ENCODE peak calls at places on chromosomes 2 and 18, in ten cellular contexts. One of them, this sample, is unnamed.

GRCh38 chr2:203732072-203732952 is 25.9 kb downstream of the CD28 start:
- DNase-seq in HepG2: no peak
- DNase-seq in sigmoid colon: no peak
- DNase-seq in stomach: no peak
- DNase-seq in suprapubic skin: no peak
- DNase-seq in SK-N-SH: no peak
- DNase-seq in A549: no peak
- DNase-seq in tibial nerve: no peak
- DNase-seq in upper lobe of left lung: no peak
- DNase-seq in ovary: no peak
- DNase-seq in this sample: no peak

GRCh38 chr2:145068509-145068908 is 548.6 kb upstream of the ZEB2 start:
- DNase-seq in suprapubic skin: no peak
- DNase-seq in HepG2: no peak
- DNase-seq in sigmoid colon: no peak
- DNase-seq in tibial nerve: no peak
- DNase-seq in stomach: no peak
- DNase-seq in A549: no peak
- DNase-seq in SK-N-SH: no peak
- DNase-seq in ovary: no peak
- DNase-seq in upper lobe of left lung: no peak
- DNase-seq in this sample: no peak

GRCh38 chr18:57923606-57924005 is 120.4 kb upstream of the NEDD4L start:
- DNase-seq in A549: no peak
- DNase-seq in HepG2: no peak
- DNase-seq in tibial nerve: no peak
- DNase-seq in SK-N-SH: no peak
- DNase-seq in stomach: no peak
- DNase-seq in upper lobe of left lung: no peak
- DNase-seq in ovary: no peak
- DNase-seq in suprapubic skin: no peak
- DNase-seq in sigmoid colon: no peak
- DNase-seq in this sample: no peak

GRCh38 chr2:111923271-111923670 is 24.9 kb downstream of the MERTK start:
- DNase-seq in HepG2: no peak
- DNase-seq in A549: no peak
- DNase-seq in stomach: no peak
- DNase-seq in suprapubic skin: no peak
- DNase-seq in sigmoid colon: no peak
- DNase-seq in tibial nerve: no peak
- DNase-seq in SK-N-SH: no peak
- DNase-seq in ovary: peak
- DNase-seq in upper lobe of left lung: no peak
- DNase-seq in this sample: no peak

GRCh38 chr18:33957705-33958104 is 267.0 kb downstream of the NOL4 start:
- DNase-seq in HepG2: no peak
- DNase-seq in suprapubic skin: no peak
- DNase-seq in A549: no peak
- DNase-seq in stomach: no peak
- DNase-seq in SK-N-SH: peak
- DNase-seq in sigmoid colon: no peak
- DNase-seq in upper lobe of left lung: no peak
- DNase-seq in tibial nerve: no peak
- DNase-seq in ovary: no peak
- DNase-seq in this sample: no peak

GRCh38 chr18:23357992-23358594 is 95.0 kb upstream of the RIOK3 start:
- DNase-seq in SK-N-SH: no peak
- DNase-seq in ovary: peak
- DNase-seq in stomach: peak
- DNase-seq in tibial nerve: peak
- DNase-seq in HepG2: no peak
- DNase-seq in suprapubic skin: no peak
- DNase-seq in sigmoid colon: peak
- DNase-seq in A549: no peak
- DNase-seq in upper lobe of left lung: no peak
- DNase-seq in this sample: peak

GRCh38 chr2:232632904-232633412 is 446 bp upstream of the EFHD1 start:
- DNase-seq in upper lobe of left lung: peak
- DNase-seq in A549: peak
- DNase-seq in tibial nerve: peak
- DNase-seq in stomach: no peak
- DNase-seq in ovary: peak
- DNase-seq in SK-N-SH: no peak
- DNase-seq in suprapubic skin: no peak
- DNase-seq in sigmoid colon: peak
- DNase-seq in HepG2: no peak
- DNase-seq in this sample: peak

GRCh38 chr2:197804758-197805597 is 585 bp downstream of the PLCL1 start:
- DNase-seq in HepG2: no peak
- DNase-seq in stomach: no peak
- DNase-seq in sigmoid colon: peak
- DNase-seq in SK-N-SH: peak
- DNase-seq in tibial nerve: peak
- DNase-seq in suprapubic skin: peak
- DNase-seq in upper lobe of left lung: peak
- DNase-seq in A549: no peak
- DNase-seq in ovary: peak
- DNase-seq in this sample: no peak

GRCh38 chr2:33848486-33848885 is 249.4 kb upstream of the FAM98A start:
- DNase-seq in stomach: no peak
- DNase-seq in HepG2: no peak
- DNase-seq in SK-N-SH: no peak
- DNase-seq in ovary: no peak
- DNase-seq in sigmoid colon: no peak
- DNase-seq in upper lobe of left lung: no peak
- DNase-seq in tibial nerve: no peak
- DNase-seq in suprapubic skin: no peak
- DNase-seq in A549: no peak
- DNase-seq in this sample: no peak

GRCh38 chr2:74137651-74138050 is 10.1 kb downstream of the BOLA3 start:
- DNase-seq in suprapubic skin: no peak
- DNase-seq in ovary: no peak
- DNase-seq in A549: no peak
- DNase-seq in SK-N-SH: no peak
- DNase-seq in sigmoid colon: no peak
- DNase-seq in upper lobe of left lung: no peak
- DNase-seq in tibial nerve: no peak
- DNase-seq in stomach: no peak
- DNase-seq in HepG2: no peak
- DNase-seq in this sample: no peak

GRCh38 chr2:30149976-30150375 is 3.2 kb downstream of the YPEL5 start:
- DNase-seq in suprapubic skin: no peak
- DNase-seq in upper lobe of left lung: no peak
- DNase-seq in stomach: no peak
- DNase-seq in ovary: no peak
- DNase-seq in SK-N-SH: no peak
- DNase-seq in sigmoid colon: no peak
- DNase-seq in HepG2: no peak
- DNase-seq in A549: no peak
- DNase-seq in tibial nerve: no peak
- DNase-seq in this sample: no peak

GRCh38 chr2:30150786-30151185 is 4.0 kb downstream of the YPEL5 start:
- DNase-seq in upper lobe of left lung: no peak
- DNase-seq in tibial nerve: no peak
- DNase-seq in HepG2: no peak
- DNase-seq in SK-N-SH: no peak
- DNase-seq in suprapubic skin: no peak
- DNase-seq in sigmoid colon: no peak
- DNase-seq in A549: no peak
- DNase-seq in stomach: no peak
- DNase-seq in ovary: no peak
- DNase-seq in this sample: no peak

GRCh38 chr2:30147715-30148611 is 1.2 kb downstream of the YPEL5 start:
- DNase-seq in sigmoid colon: peak
- DNase-seq in stomach: peak
- DNase-seq in suprapubic skin: peak
- DNase-seq in SK-N-SH: peak
- DNase-seq in A549: peak
- DNase-seq in HepG2: peak
- DNase-seq in upper lobe of left lung: peak
- DNase-seq in tibial nerve: peak
- DNase-seq in ovary: peak
- DNase-seq in this sample: peak

GRCh38 chr2:30148850-30149249 is 2.0 kb downstream of the YPEL5 start:
- DNase-seq in SK-N-SH: no peak
- DNase-seq in stomach: no peak
- DNase-seq in sigmoid colon: no peak
- DNase-seq in A549: no peak
- DNase-seq in tibial nerve: no peak
- DNase-seq in suprapubic skin: no peak
- DNase-seq in upper lobe of left lung: no peak
- DNase-seq in ovary: no peak
- DNase-seq in HepG2: no peak
- DNase-seq in this sample: no peak

GRCh38 chr2:30149513-30149912 is 2.7 kb downstream of the YPEL5 start:
- DNase-seq in sigmoid colon: no peak
- DNase-seq in A549: no peak
- DNase-seq in suprapubic skin: no peak
- DNase-seq in HepG2: peak
- DNase-seq in tibial nerve: no peak
- DNase-seq in stomach: no peak
- DNase-seq in upper lobe of left lung: no peak
- DNase-seq in SK-N-SH: no peak
- DNase-seq in ovary: no peak
- DNase-seq in this sample: no peak
- H3K4me3 ChIP-seq in sigmoid colon: no peak
- H3K4me3 ChIP-seq in A549: no peak
- H3K4me3 ChIP-seq in suprapubic skin: no peak
- H3K4me3 ChIP-seq in HepG2: no peak
- H3K4me3 ChIP-seq in tibial nerve: no peak
- H3K4me3 ChIP-seq in stomach: peak
- H3K4me3 ChIP-seq in upper lobe of left lung: no peak
- H3K4me3 ChIP-seq in SK-N-SH: no peak
- H3K4me3 ChIP-seq in ovary: no peak
- H3K4me3 ChIP-seq in this sample: no peak

GRCh38 chr2:11437602-11438001 is 28.4 kb downstream of the E2F6 start:
- DNase-seq in ovary: no peak
- DNase-seq in sigmoid colon: no peak
- DNase-seq in stomach: no peak
- DNase-seq in upper lobe of left lung: no peak
- DNase-seq in suprapubic skin: no peak
- DNase-seq in HepG2: no peak
- DNase-seq in tibial nerve: no peak
- DNase-seq in A549: no peak
- DNase-seq in SK-N-SH: peak
- DNase-seq in this sample: no peak
- TF ChIP-seq EP300 in ovary: no peak
- TF ChIP-seq EP300 in sigmoid colon: no peak
- TF ChIP-seq EP300 in stomach: no peak
- TF ChIP-seq EP300 in upper lobe of left lung: no peak
- TF ChIP-seq EP300 in suprapubic skin: no peak
- TF ChIP-seq EP300 in HepG2: no peak
- TF ChIP-seq EP300 in tibial nerve: no peak
- TF ChIP-seq EP300 in A549: no peak
- TF ChIP-seq EP300 in SK-N-SH: no peak
- TF ChIP-seq EP300 in this sample: no peak

GRCh38 chr2:239300871-239301742 is 99.7 kb downstream of the HDAC4 start:
- DNase-seq in A549: no peak
- DNase-seq in tibial nerve: no peak
- DNase-seq in ovary: peak
- DNase-seq in stomach: peak
- DNase-seq in sigmoid colon: peak
- DNase-seq in suprapubic skin: peak
- DNase-seq in HepG2: no peak
- DNase-seq in SK-N-SH: no peak
- DNase-seq in upper lobe of left lung: peak
- DNase-seq in this sample: peak

GRCh38 chr2:239298126-239298804 is 102.6 kb downstream of the HDAC4 start:
- DNase-seq in suprapubic skin: peak
- DNase-seq in upper lobe of left lung: no peak
- DNase-seq in stomach: no peak
- DNase-seq in sigmoid colon: peak
- DNase-seq in A549: no peak
- DNase-seq in HepG2: no peak
- DNase-seq in SK-N-SH: no peak
- DNase-seq in ovary: peak
- DNase-seq in tibial nerve: no peak
- DNase-seq in this sample: peak

GRCh38 chr2:239300242-239300641 is 100.6 kb downstream of the HDAC4 start:
- DNase-seq in HepG2: no peak
- DNase-seq in upper lobe of left lung: no peak
- DNase-seq in tibial nerve: no peak
- DNase-seq in suprapubic skin: peak
- DNase-seq in sigmoid colon: peak
- DNase-seq in ovary: peak
- DNase-seq in A549: no peak
- DNase-seq in SK-N-SH: no peak
- DNase-seq in stomach: no peak
- DNase-seq in this sample: no peak

GRCh38 chr2:239297142-239298125 is 103.4 kb downstream of the HDAC4 start:
- DNase-seq in ovary: peak
- DNase-seq in upper lobe of left lung: no peak
- DNase-seq in SK-N-SH: no peak
- DNase-seq in HepG2: peak
- DNase-seq in sigmoid colon: peak
- DNase-seq in suprapubic skin: peak
- DNase-seq in tibial nerve: no peak
- DNase-seq in stomach: no peak
- DNase-seq in A549: no peak
- DNase-seq in this sample: peak

DNA sequence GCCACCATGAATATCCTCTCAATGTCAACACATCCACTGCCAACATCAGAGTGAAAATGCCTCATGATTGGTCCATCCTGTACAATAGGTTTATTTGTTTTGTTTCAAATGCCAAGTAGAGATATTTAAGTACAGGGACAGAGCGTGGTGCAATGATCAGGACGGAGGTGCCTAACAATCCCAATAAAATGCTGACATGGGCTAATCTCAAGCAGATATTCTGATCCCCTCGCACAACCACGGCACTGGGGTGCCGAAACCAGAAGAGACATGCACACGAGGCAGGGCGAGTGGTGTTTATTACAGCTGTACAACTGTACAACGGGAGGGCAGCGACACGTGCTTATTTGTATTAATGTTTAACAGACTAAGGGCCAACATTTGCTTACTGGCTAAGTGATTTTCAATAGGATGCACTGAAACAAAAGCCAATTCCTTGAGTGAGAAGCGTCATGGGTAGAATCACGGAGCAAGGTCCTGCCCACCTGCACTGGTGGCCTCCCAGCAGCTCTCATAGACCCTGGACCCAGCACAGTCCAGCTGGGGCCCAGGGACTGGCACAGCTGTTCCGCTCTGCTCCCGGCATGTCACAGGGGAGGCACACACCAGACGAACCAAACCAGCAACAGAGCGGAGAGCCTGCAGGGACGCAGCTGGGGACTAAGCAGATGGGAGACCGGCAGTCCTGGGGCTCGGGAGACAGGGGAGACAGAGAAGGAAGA is 101.4 kb downstream of the HDAC4 start:
- DNase-seq in ovary: peak
- DNase-seq in SK-N-SH: no peak
- DNase-seq in sigmoid colon: peak
- DNase-seq in tibial nerve: no peak
- DNase-seq in HepG2: peak
- DNase-seq in suprapubic skin: peak
- DNase-seq in A549: no peak
- DNase-seq in stomach: no peak
- DNase-seq in upper lobe of left lung: no peak
- DNase-seq in this sample: peak
- H3K27ac ChIP-seq in ovary: no peak
- H3K27ac ChIP-seq in SK-N-SH: no peak
- H3K27ac ChIP-seq in sigmoid colon: peak
- H3K27ac ChIP-seq in tibial nerve: peak
- H3K27ac ChIP-seq in HepG2: no peak
- H3K27ac ChIP-seq in suprapubic skin: no peak
- H3K27ac ChIP-seq in A549: no peak
- H3K27ac ChIP-seq in stomach: peak
- H3K27ac ChIP-seq in upper lobe of left lung: no peak
- H3K27ac ChIP-seq in this sample: peak

GRCh38 chr18:7946724-7947377 is 379.7 kb downstream of the PTPRM start:
- DNase-seq in ovary: peak
- DNase-seq in sigmoid colon: no peak
- DNase-seq in tibial nerve: no peak
- DNase-seq in HepG2: no peak
- DNase-seq in A549: peak
- DNase-seq in stomach: peak
- DNase-seq in suprapubic skin: no peak
- DNase-seq in upper lobe of left lung: no peak
- DNase-seq in SK-N-SH: peak
- DNase-seq in this sample: peak
- H3K4me3 ChIP-seq in ovary: peak
- H3K4me3 ChIP-seq in sigmoid colon: no peak
- H3K4me3 ChIP-seq in tibial nerve: no peak
- H3K4me3 ChIP-seq in HepG2: no peak
- H3K4me3 ChIP-seq in A549: peak
- H3K4me3 ChIP-seq in stomach: peak
- H3K4me3 ChIP-seq in suprapubic skin: no peak
- H3K4me3 ChIP-seq in upper lobe of left lung: no peak
- H3K4me3 ChIP-seq in SK-N-SH: peak
- H3K4me3 ChIP-seq in this sample: no peak